ENCODE peak calls at places on chromosome 3, in four cellular contexts. I is K562, G is HepG2, P is H1. T is an unnamed sample.
A peak's percentile ranks its signal among the peaks of the same experiment; 100 is the strongest.

GRCh38 chr3:9581742-9582141 is 28.1 kb upstream of the LHFPL4 start:
- DNase-seq in I (no peak), G (no peak), P (peak; percentile 1), T (no peak)

GRCh38 chr3:52230889-52231499 is 5.5 kb upstream of the TLR9 start:
- DNase-seq in I (no peak), G (no peak), P (no peak), T (no peak)

GRCh38 chr3:38454884-38455638 is 1.4 kb downstream of the ACVR2B start:
- DNase-seq in I (peak; percentile 87), G (peak; percentile 81), P (peak; percentile 53), T (no peak)

GRCh38 chr3:143822374-143822773 is 25.9 kb downstream of the SLC9A9 start:
- DNase-seq in I (no peak), G (no peak), P (no peak), T (no peak)

GRCh38 chr3:42668403-42668740 is 14.9 kb downstream of the ZBTB47 start:
- DNase-seq in I (no peak), G (no peak), P (no peak), T (no peak)

GRCh38 chr3:126731044-126731443 is 27.0 kb downstream of the CHCHD6 start:
- DNase-seq in I (no peak), G (no peak), P (no peak), T (no peak)

GRCh38 chr3:9669720-9670432 is 20.6 kb downstream of the MTMR14 start:
- DNase-seq in I (no peak), G (no peak), P (no peak), T (no peak)

GRCh38 chr3:142976621-142977398 is 13.3 kb upstream of the PAQR9 start:
- DNase-seq in I (peak; percentile 78), G (peak; percentile 76), P (no peak), T (no peak)

GRCh38 chr3:169285057-169285990 is 378.2 kb downstream of the MECOM start:
- DNase-seq in I (no peak), G (no peak), P (no peak), T (no peak)

GRCh38 chr3:48655586-48655985 is 7.1 kb downstream of the CELSR3 start:
- DNase-seq in I (no peak), G (no peak), P (no peak), T (no peak)

GRCh38 chr3:34056181-34056910 is 257.9 kb downstream of the PDCD6IP start:
- DNase-seq in I (no peak), G (no peak), P (no peak), T (no peak)

GRCh38 chr3:27431116-27431515 is 53.1 kb downstream of the SLC4A7 start:
- DNase-seq in I (no peak), G (no peak), P (no peak), T (no peak)

GRCh38 chr3:184337315-184337714 is at the start of gene FAM131A:
- DNase-seq in I (no peak), G (no peak), P (no peak), T (no peak)

GRCh38 chr3:101273608-101274007 is 46.8 kb downstream of the IMPG2 start:
- DNase-seq in I (no peak), G (no peak), P (no peak), T (no peak)

GRCh38 chr3:157588386-157589060 is 85.3 kb upstream of the VEPH1 start:
- DNase-seq in I (no peak), G (no peak), P (no peak), T (no peak)

DNA sequence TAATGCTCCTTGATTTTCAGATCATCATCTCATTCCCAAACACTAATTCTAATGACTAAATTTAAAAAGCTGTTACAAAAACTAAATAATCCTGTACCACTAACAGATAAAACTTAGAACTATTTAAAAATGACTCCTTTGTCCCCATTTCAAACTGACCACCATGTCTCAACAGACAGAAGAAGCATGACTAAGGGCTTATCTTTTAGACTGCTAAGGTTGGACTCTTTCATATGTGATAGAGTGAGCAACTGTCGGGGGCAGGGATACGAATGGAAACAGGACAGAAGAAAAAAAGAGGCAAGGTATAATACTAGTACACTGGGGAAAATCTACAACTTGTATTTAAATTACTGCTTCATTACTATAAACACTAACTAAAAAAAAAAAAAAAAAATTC is 23.3 kb downstream of the SNX4 start:
- DNase-seq in I (peak; percentile 12), G (no peak), P (no peak), T (no peak)
- TF ChIP-seq SRF in I (no peak), G (no peak), P (no peak), T (no peak)

GRCh38 chr3:11096266-11097135 is 57.8 kb upstream of the HRH1 start:
- DNase-seq in I (peak; percentile 61), G (no peak), P (no peak), T (no peak)
- TF ChIP-seq GABPA in I (no peak), G (no peak), P (no peak), T (no peak)

GRCh38 chr3:141478139-141478538 is 8.7 kb upstream of the RASA2 start:
- DNase-seq in I (no peak), G (no peak), P (no peak), T (no peak)

GRCh38 chr3:141477224-141477623 is 9.6 kb upstream of the RASA2 start:
- DNase-seq in I (no peak), G (peak; percentile 20), P (no peak), T (no peak)

GRCh38 chr3:141471160-141471559 is 15.7 kb upstream of the RASA2 start:
- DNase-seq in I (no peak), G (peak; percentile 36), P (no peak), T (no peak)

DNA sequence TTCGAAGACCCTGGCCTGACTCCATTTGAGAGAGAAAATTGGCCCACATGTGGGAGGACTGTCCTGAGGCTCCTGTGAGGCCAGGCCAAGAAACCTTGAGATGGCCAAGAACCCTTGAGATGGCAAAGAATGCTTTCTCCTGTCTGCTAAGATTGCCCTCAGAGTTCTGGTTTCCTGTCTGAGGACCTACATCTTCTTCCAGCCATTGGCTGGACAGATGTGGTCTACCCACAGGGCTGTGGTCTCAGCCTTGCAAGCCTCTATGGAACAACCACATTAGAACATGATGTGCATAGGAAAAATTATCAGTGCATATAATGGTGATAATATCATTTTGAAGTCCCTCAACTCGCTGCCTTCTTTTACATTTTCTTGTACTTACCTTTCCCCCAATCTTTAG is 10.8 kb upstream of the RASA2 start:
- DNase-seq in I (no peak), G (no peak), P (no peak), T (no peak)
- TF ChIP-seq SRF in I (no peak), G (no peak), P (no peak), T (no peak)

GRCh38 chr3:189148090-189148507 is 23.7 kb upstream of the TPRG1 start:
- DNase-seq in I (peak; percentile 57), G (peak; percentile 52), P (peak; percentile 9), T (no peak)
- TF ChIP-seq GABPA in I (no peak), G (no peak), P (no peak), T (no peak)

GRCh38 chr3:130700541-130700940 is 46.1 kb downstream of the PIK3R4 start:
- DNase-seq in I (no peak), G (no peak), P (no peak), T (no peak)

GRCh38 chr3:130702985-130703384 is 43.6 kb downstream of the PIK3R4 start:
- DNase-seq in I (no peak), G (peak; percentile 80), P (no peak), T (no peak)

GRCh38 chr3:130705501-130705900 is 41.1 kb downstream of the PIK3R4 start:
- DNase-seq in I (no peak), G (no peak), P (no peak), T (no peak)

GRCh38 chr3:130699765-130700164 is 46.9 kb downstream of the PIK3R4 start:
- DNase-seq in I (peak; percentile 14), G (peak; percentile 30), P (no peak), T (no peak)
- TF ChIP-seq SRF in I (no peak), G (no peak), P (no peak), T (no peak)